ENCODE peak calls at places on chromosomes 11 and 22, in seven cellular contexts. O is PC-9, D is GM23338, H is left colon, U is NCI-H1105 treated with DMSO at 0.1 percent for 48 hours, V is cardiac muscle cell, L is substantia nigra. N is an unnamed sample.
A peak's percentile ranks its signal among the peaks of the same experiment; 100 is the strongest.

GRCh38 chr22:31616315-31616980 is 45.6 kb downstream of the PISD start:
- DNase-seq in D (no peak), H (no peak), V (no peak), L (no peak), O (no peak), U (no peak), N (no peak)

GRCh38 chr22:49951986-49952896 is 8.3 kb upstream of the PIM3 start:
- DNase-seq in H (no peak), O (peak; percentile 68), L (no peak), U (no peak), D (no peak), V (peak; percentile 85), N (no peak)

GRCh38 chr22:46509416-46510089 is 27.9 kb downstream of the CELSR1 start:
- DNase-seq in D (no peak), V (no peak), O (no peak), U (no peak), H (no peak), L (no peak), N (no peak)

GRCh38 chr11:1632053-1632714 is 2.6 kb downstream of the KRTAP5-5 start:
- DNase-seq in U (no peak), O (no peak), V (no peak), H (no peak), L (no peak), D (no peak), N (no peak)

GRCh38 chr11:13102865-13103539 is 93.9 kb downstream of the RASSF10 start:
- DNase-seq in H (no peak), U (no peak), O (no peak), L (no peak), D (no peak), V (no peak), N (no peak)

GRCh38 chr11:20754957-20755356 is 85.6 kb downstream of the NELL1 start:
- DNase-seq in O (no peak), U (no peak), D (peak; percentile 89), H (no peak), L (no peak), V (no peak), N (no peak)

GRCh38 chr22:38107692-38108515 is 2.6 kb downstream of the BAIAP2L2 start:
- DNase-seq in H (peak; percentile 88), L (no peak), U (no peak), V (no peak), D (no peak), O (no peak), N (no peak)

GRCh38 chr11:102260241-102260640 is 57.0 kb upstream of the BIRC3 start:
- DNase-seq in H (no peak), U (no peak), V (no peak), L (no peak), D (peak; percentile 59), O (no peak), N (no peak)

GRCh38 chr11:131977231-131977630 is 606.8 kb downstream of the NTM start:
- DNase-seq in D (peak; percentile 30), U (no peak), H (no peak), L (peak; percentile 8), O (no peak), V (no peak), N (peak; percentile 77)

N was measured in RWPE2.